ENCODE peak calls at places on chromosomes 7 and 10, in ten cellular contexts. B is body of pancreas, Z is suprapubic skin, U is HepG2, D is stomach, T is IMR-90, N is HCT116, P is NB4, I is endothelial cell of umbilical vein, R is A549. H is an unnamed sample.

GRCh38 chr10:76126607-76127190 is 695.3 kb downstream of the LRMDA start:
- DNase-seq in B (no peak), Z (no peak), U (no peak), D (no peak), T (no peak), N (no peak), P (peak; percentile 87), I (no peak), R (no peak), H (no peak)

GRCh38 chr10:78931333-78932083 is 137.3 kb upstream of the ZMIZ1 start:
- DNase-seq in B (peak; percentile 25), Z (no peak), U (no peak), D (peak; percentile 35), T (peak; percentile 88), N (no peak), P (no peak), I (peak; percentile 52), R (no peak), H (peak; percentile 76)

GRCh38 chr10:95133016-95133752 is 60.9 kb upstream of the ACSM6 start:
- DNase-seq in B (peak; percentile 92), Z (no peak), U (peak; percentile 88), D (peak; percentile 90), T (peak; percentile 73), N (peak; percentile 82), P (peak; percentile 87), I (peak; percentile 74), R (peak; percentile 81), H (peak; percentile 45)

GRCh38 chr7:38872202-38872601 is 36.8 kb downstream of the VPS41 start:
- DNase-seq in B (no peak), Z (no peak), U (no peak), D (no peak), T (no peak), N (no peak), P (no peak), I (no peak), R (no peak), H (no peak)

GRCh38 chr10:50740351-50740688 is 584 bp downstream of the ASAH2B start:
- DNase-seq in B (peak; percentile 11), Z (no peak), U (peak; percentile 15), D (no peak), T (peak; percentile 82), N (no peak), P (no peak), I (peak; percentile 69), R (no peak), H (no peak)

GRCh38 chr10:79068203-79068561 is 584 bp upstream of the ZMIZ1 start:
- DNase-seq in B (no peak), Z (no peak), U (no peak), D (no peak), T (no peak), N (no peak), P (peak; percentile 55), I (peak; percentile 32), R (no peak), H (no peak)

GRCh38 chr7:12322287-12322902 is 81.3 kb downstream of the VWDE start:
- DNase-seq in B (no peak), Z (no peak), U (peak; percentile 3), D (no peak), T (peak; percentile 38), N (peak; percentile 26), P (peak; percentile 37), I (peak; percentile 51), R (peak; percentile 36), H (no peak)

GRCh38 chr7:140977351-140978140 is 37.2 kb downstream of the MRPS33 start:
- DNase-seq in B (no peak), Z (no peak), U (no peak), D (no peak), T (no peak), N (no peak), P (peak; percentile 34), I (no peak), R (no peak), H (no peak)

GRCh38 chr7:5755704-5756131 is 25.7 kb downstream of the RNF216 start:
- DNase-seq in B (no peak), Z (no peak), U (no peak), D (no peak), T (peak; percentile 80), N (no peak), P (peak; percentile 78), I (peak; percentile 16), R (peak; percentile 34), H (no peak)

GRCh38 chr7:112853429-112853828 is 63.2 kb upstream of the TMEM168 start:
- DNase-seq in B (no peak), Z (no peak), U (no peak), D (no peak), T (no peak), N (no peak), P (no peak), I (no peak), R (no peak), H (no peak)

GRCh38 chr7:155258233-155258575 is 39.5 kb upstream of the INSIG1 start:
- DNase-seq in B (peak; percentile 44), Z (no peak), U (no peak), D (no peak), T (peak; percentile 79), N (no peak), P (no peak), I (peak; percentile 12), R (peak; percentile 16), H (peak; percentile 68)

GRCh38 chr7:18212788-18213187 is 185.1 kb upstream of the PRPS1L1 start:
- DNase-seq in B (no peak), Z (no peak), U (no peak), D (no peak), T (peak; percentile 30), N (no peak), P (no peak), I (no peak), R (no peak), H (no peak)

GRCh38 chr10:17737021-17737965 is 14.7 kb upstream of the TMEM236 start:
- DNase-seq in B (peak; percentile 36), Z (no peak), U (peak; percentile 24), D (peak; percentile 37), T (peak; percentile 55), N (no peak), P (peak; percentile 30), I (peak; percentile 43), R (peak; percentile 30), H (no peak)

GRCh38 chr7:20828947-20829346 is 42.3 kb upstream of the SP8 start:
- DNase-seq in B (no peak), Z (no peak), U (no peak), D (no peak), T (no peak), N (no peak), P (no peak), I (no peak), R (no peak), H (no peak)

GRCh38 chr10:57018452-57018851 is 657.4 kb upstream of the ZWINT start:
- DNase-seq in B (no peak), Z (no peak), U (no peak), D (no peak), T (no peak), N (no peak), P (no peak), I (no peak), R (no peak), H (no peak)

GRCh38 chr7:27442446-27442845 is 199.8 kb downstream of the EVX1 start:
- DNase-seq in B (no peak), Z (no peak), U (no peak), D (no peak), T (peak; percentile 55), N (peak; percentile 15), P (no peak), I (no peak), R (peak; percentile 18), H (no peak)

GRCh38 chr7:24587853-24588252 is 14.6 kb downstream of the PALS2 start:
- DNase-seq in B (no peak), Z (no peak), U (peak; percentile 46), D (no peak), T (no peak), N (no peak), P (peak; percentile 56), I (peak; percentile 8), R (peak; percentile 34), H (no peak)
- TF ChIP-seq CTCF in B (no peak), Z (no peak), U (peak; percentile 67), D (peak; percentile 12), T (peak; percentile 26), N (peak; percentile 79), P (peak; percentile 49), I (peak; percentile 11), R (peak; percentile 48), H (no peak)

GRCh38 chr7:51324206-51324884 is 7.7 kb upstream of the COBL start:
- DNase-seq in B (no peak), Z (no peak), U (no peak), D (no peak), T (no peak), N (no peak), P (peak; percentile 82), I (no peak), R (no peak), H (no peak)
- TF ChIP-seq POLR2A in B (no peak), Z (no peak), U (no peak), D (no peak), T (no peak), N (no peak), P (no peak), I (no peak), R (no peak), H (no peak)

GRCh38 chr7:151790095-151790825 is 86.7 kb downstream of the PRKAG2 start:
- DNase-seq in B (no peak), Z (no peak), U (no peak), D (no peak), T (no peak), N (no peak), P (no peak), I (no peak), R (no peak), H (no peak)
- H3K4me3 ChIP-seq in B (no peak overlapping the region), Z (no peak overlapping the region), U (no peak overlapping the region), D (no peak overlapping the region), T (no peak overlapping the region), N (no peak overlapping the region), P (no peak overlapping the region), I (no peak overlapping the region), R (no peak overlapping the region), H (no peak overlapping the region)

DNA sequence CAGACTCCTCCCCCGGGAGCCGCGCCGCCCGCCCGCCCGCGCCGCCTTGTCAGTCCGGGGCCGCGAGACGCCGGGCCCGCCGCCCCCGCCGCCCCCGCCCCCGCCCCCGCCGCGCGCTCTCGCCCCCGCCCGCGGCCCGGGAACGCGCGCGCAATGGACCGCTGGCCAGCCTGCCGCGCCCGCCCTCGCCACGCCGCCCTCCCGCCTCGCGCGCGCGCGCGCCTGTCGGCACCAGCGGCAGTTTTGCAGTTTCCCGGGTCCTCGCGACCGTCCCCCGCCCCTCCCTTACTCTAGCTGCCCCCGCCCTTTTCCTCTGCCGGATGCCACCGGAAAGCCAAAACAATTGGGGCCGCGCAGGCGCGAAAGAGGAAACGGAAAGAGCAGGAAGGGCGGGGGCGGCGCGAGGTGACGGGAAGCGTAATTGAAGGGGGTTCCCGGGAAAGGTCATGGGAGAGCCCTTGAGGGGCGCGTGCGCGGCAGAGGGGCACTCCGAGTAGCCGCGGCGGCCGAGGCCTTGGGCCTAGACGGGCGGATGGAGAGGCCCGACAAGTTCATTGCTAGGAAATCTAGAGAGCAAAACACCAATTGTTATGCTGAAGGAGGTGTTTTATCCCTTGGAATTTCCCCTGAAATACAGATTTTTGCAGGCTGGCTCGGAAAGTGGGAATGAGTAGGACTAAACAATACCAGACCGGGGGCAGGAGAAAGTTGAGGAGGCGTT is 400 bp upstream of the KBTBD2 start:
- DNase-seq in B (peak; percentile 96), Z (peak; percentile 98), U (peak; percentile 97), D (peak; percentile 95), T (peak; percentile 92), N (peak; percentile 84), P (peak; percentile 100), I (peak; percentile 96), R (peak; percentile 96), H (peak; percentile 99)
- TF ChIP-seq CTCF in B (no peak), Z (no peak), U (no peak), D (no peak), T (no peak), N (no peak), P (no peak), I (no peak), R (no peak), H (no peak)

H was measured in lower leg skin.